ENCODE peak calls at places on chromosomes 6 and 20, in six cellular contexts. I is K562, R is transverse colon, Q is spleen, Y is stomach, E is uterus. C is an unnamed sample.

GRCh38 chr6:65059568-65059967 is 647.5 kb downstream of the EYS start:
- DNase-seq in I (no peak), R (no peak), Q (no peak), Y (no peak), E (no peak), C (no peak)

GRCh38 chr20:62758226-62758912 is 37.9 kb upstream of the MRGBP start:
- DNase-seq in I (no peak), R (no peak), Q (peak; percentile 25), Y (no peak), E (no peak), C (no peak)

GRCh38 chr6:150596439-150596838 is 3.2 kb upstream of the PLEKHG1 start:
- DNase-seq in I (no peak), R (peak; percentile 56), Q (no peak), Y (no peak), E (no peak), C (no peak)

GRCh38 chr6:92820531-92820930 is 598.8 kb downstream of the EPHA7 start:
- DNase-seq in I (no peak), R (no peak), Q (no peak), Y (no peak), E (no peak), C (no peak)

GRCh38 chr6:165010556-165011535 is 298.6 kb downstream of the C6orf118 start:
- DNase-seq in I (no peak), R (no peak), Q (no peak), Y (no peak), E (no peak), C (no peak)

GRCh38 chr6:46749731-46750130 is 3.0 kb downstream of the ANKRD66 start:
- DNase-seq in I (no peak), R (no peak), Q (no peak), Y (no peak), E (no peak), C (no peak)

GRCh38 chr6:108489699-108490098 is 71.0 kb upstream of the FOXO3 start:
- DNase-seq in I (no peak), R (no peak), Q (no peak), Y (no peak), E (no peak), C (no peak)

GRCh38 chr20:24766826-24767622 is 182.0 kb upstream of the CST7 start:
- DNase-seq in I (no peak), R (no peak), Q (no peak), Y (peak; percentile 17), E (no peak), C (no peak)

GRCh38 chr6:165231581-165232276 is 77.7 kb downstream of the C6orf118 start:
- DNase-seq in I (no peak), R (no peak), Q (no peak), Y (no peak), E (no peak), C (no peak)

GRCh38 chr6:57135885-57136284 is 36.2 kb upstream of the BAG2 start:
- DNase-seq in I (no peak), R (no peak), Q (no peak), Y (no peak), E (no peak), C (no peak)

GRCh38 chr6:26122402-26122792 is 35.2 kb downstream of the HFE start:
- DNase-seq in I (peak; percentile 34), R (peak; percentile 25), Q (no peak), Y (no peak), E (no peak), C (peak; percentile 14)

GRCh38 chr20:11980263-11980662 is 62.6 kb downstream of the BTBD3 start:
- DNase-seq in I (no peak), R (no peak), Q (no peak), Y (no peak), E (no peak), C (no peak)

GRCh38 chr20:62894261-62894660 is 32.0 kb downstream of the DIDO1 start:
- DNase-seq in I (no peak), R (no peak), Q (no peak), Y (no peak), E (no peak), C (no peak)

GRCh38 chr20:20780127-20780822 is 67.8 kb upstream of the RALGAPA2 start:
- DNase-seq in I (no peak), R (peak; percentile 77), Q (peak; percentile 89), Y (peak; percentile 86), E (peak; percentile 60), C (peak; percentile 87)

GRCh38 chr20:34538671-34539123 is 19.8 kb upstream of the MAP1LC3A start:
- DNase-seq in I (peak; percentile 72), R (peak; percentile 55), Q (peak; percentile 81), Y (peak; percentile 60), E (peak; percentile 31), C (peak; percentile 47)

GRCh38 chr6:23704655-23705054 is 421.4 kb upstream of the NRSN1 start:
- DNase-seq in I (no peak), R (no peak), Q (no peak), Y (no peak), E (no peak), C (no peak)

GRCh38 chr20:419556-420168 is 11.6 kb downstream of the RBCK1 start:
- DNase-seq in I (no peak), R (peak; percentile 91), Q (peak; percentile 78), Y (no peak), E (no peak), C (no peak)

GRCh38 chr20:37941332-37941731 is 38.4 kb downstream of the VSTM2L start:
- DNase-seq in I (peak; percentile 65), R (no peak), Q (no peak), Y (peak; percentile 24), E (no peak), C (no peak)

GRCh38 chr20:37925265-37926165 is 22.6 kb downstream of the VSTM2L start:
- DNase-seq in I (no peak), R (no peak), Q (no peak), Y (no peak), E (no peak), C (no peak)

GRCh38 chr6:15270402-15270801 is 24.5 kb downstream of the JARID2 start:
- DNase-seq in I (no peak), R (no peak), Q (no peak), Y (no peak), E (no peak), C (no peak)

GRCh38 chr20:60057866-60058807 is 99.9 kb downstream of the CDH26 start:
- DNase-seq in I (peak; percentile 12), R (peak; percentile 14), Q (peak; percentile 89), Y (no peak), E (peak; percentile 22), C (peak; percentile 65)

GRCh38 chr6:6678185-6678671 is 89.7 kb downstream of the LY86 start:
- DNase-seq in I (peak; percentile 62), R (peak; percentile 70), Q (no peak), Y (no peak), E (no peak), C (no peak)

GRCh38 chr6:63663147-63663877 is 27.7 kb downstream of the PHF3 start:
- DNase-seq in I (peak; percentile 18), R (no peak), Q (no peak), Y (no peak), E (no peak), C (no peak)

GRCh38 chr6:94071835-94072234 is 652.5 kb upstream of the EPHA7 start:
- DNase-seq in I (no peak), R (no peak), Q (no peak), Y (no peak), E (no peak), C (no peak)
- TF ChIP-seq CTCF in I (no peak), R (no peak), Q (no peak), Y (no peak), E (no peak), C (no peak)

GRCh38 chr6:4355241-4355640 is 219.9 kb upstream of the ECI2 start:
- DNase-seq in I (no peak), R (no peak), Q (no peak), Y (peak; percentile 18), E (no peak), C (no peak)
- TF ChIP-seq POLR2A in I (no peak), R (no peak), Q (no peak), Y (no peak), E (no peak), C (no peak)

GRCh38 chr6:133290926-133291325 is 49.8 kb downstream of the EYA4 start:
- DNase-seq in I (no peak), R (no peak), Q (no peak), Y (no peak), E (no peak), C (no peak)
- H3K4me1 ChIP-seq in I (no peaks in the 10 kb centered on the region), R (no peaks in the 10 kb centered on the region), Q (no peaks in the 10 kb centered on the region), Y (no peaks in the 10 kb centered on the region), E (no peaks in the 10 kb centered on the region), C (peaks cover 3% of the 10 kb centered on the region)

GRCh38 chr6:32117461-32117860 is 8.3 kb upstream of the TNXB start:
- DNase-seq in I (no peak), R (no peak), Q (no peak), Y (no peak), E (no peak), C (no peak)

GRCh38 chr6:32114853-32115252 is 5.7 kb upstream of the TNXB start:
- DNase-seq in I (no peak), R (no peak), Q (no peak), Y (no peak), E (no peak), C (no peak)

GRCh38 chr6:32115623-32116022 is 6.5 kb upstream of the TNXB start:
- DNase-seq in I (no peak), R (no peak), Q (no peak), Y (no peak), E (no peak), C (no peak)

GRCh38 chr6:32118782-32119628 is 9.0 kb downstream of the ATF6B start:
- DNase-seq in I (peak; percentile 89), R (peak; percentile 90), Q (peak; percentile 95), Y (peak; percentile 90), E (peak; percentile 88), C (peak; percentile 91)

DNA sequence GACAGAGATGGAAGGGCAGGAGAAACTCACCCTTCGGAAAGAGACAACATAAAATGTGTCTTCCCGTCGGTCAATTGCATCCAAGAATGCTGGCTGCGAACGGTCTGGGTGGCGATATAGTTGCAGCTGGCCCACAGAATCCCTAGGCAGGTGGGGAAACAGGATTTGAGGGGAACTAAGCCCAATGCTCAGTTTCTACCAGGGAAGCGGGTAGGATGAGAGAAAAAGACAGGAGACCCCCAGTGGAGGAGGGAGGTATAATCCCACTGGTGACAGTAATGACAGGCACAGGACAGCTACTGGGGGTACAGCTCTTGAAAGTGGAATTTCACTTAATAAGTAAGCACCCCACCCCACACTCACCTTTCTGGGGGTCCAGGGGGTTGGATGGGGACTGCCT is 7.5 kb upstream of the TNXB start:
- DNase-seq in I (peak; percentile 74), R (no peak), Q (no peak), Y (no peak), E (no peak), C (no peak)
- TF ChIP-seq CTCF in I (peak; percentile 61), R (peak; percentile 13), Q (no peak), Y (no peak), E (no peak), C (no peak)

GRCh38 chr20:58888521-58889333 is 36.2 kb downstream of the GNAS start:
- DNase-seq in I (peak; percentile 81), R (peak; percentile 87), Q (peak; percentile 95), Y (peak; percentile 82), E (peak; percentile 79), C (peak; percentile 80)
- TF ChIP-seq POLR2A in I (peak; percentile 73), R (peak; percentile 85), Q (peak; percentile 95), Y (peak; percentile 62), E (peak; percentile 96), C (peak; percentile 97)

DNA sequence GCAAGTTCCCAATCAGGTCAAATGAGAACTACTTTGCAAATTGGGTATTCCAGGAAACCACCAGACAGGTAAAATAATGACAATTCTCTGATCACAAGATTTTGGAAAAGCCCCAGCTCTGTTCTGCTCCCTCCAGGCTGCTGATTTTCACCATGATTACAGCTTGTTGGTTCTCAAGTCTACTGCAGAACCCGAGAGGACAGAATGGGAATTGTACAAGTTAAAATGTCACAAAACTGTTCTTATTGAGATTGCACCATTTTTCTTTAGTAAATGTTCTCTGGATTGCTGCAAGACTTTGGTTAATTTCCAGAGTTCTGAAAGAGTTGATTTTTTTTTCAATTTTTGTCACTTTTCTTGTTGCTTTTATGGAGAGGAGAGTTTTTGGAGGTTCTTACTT is 27.1 kb upstream of the HLA-DOA start:
- DNase-seq in I (no peak), R (no peak), Q (no peak), Y (no peak), E (no peak), C (no peak)
- H3K4me1 ChIP-seq in I (no peaks in the 10 kb centered on the region), R (no peaks in the 10 kb centered on the region), Q (no peaks in the 10 kb centered on the region), Y (no peaks in the 10 kb centered on the region), E (no peaks in the 10 kb centered on the region), C (no peaks in the 10 kb centered on the region)